ENCODE peak calls at places on chromosomes 3 and 15, in nine cellular contexts. V is activated T-helper 1 cell treated with Interleukin-2 at 50 U/mL for 16 hours; Z is epithelial cell of prostate; F is aorta; P is caudate nucleus; H is NCI-H1436 treated with DMSO at 0.1 percent for 48 hours; C is NCI-H2081; K is NB4; X is activated T-helper 2 cell treated with anti-CD3 and anti-CD28 coated beads, Interferon-gamma antibody, Interleukin-2, Interleukin-4, amounts not matched to agents 10 μg/mL and 5 μg/mL and 100 μg/mL, durations not matched to agents 14 hours and 24 hours and 36 hours. I is an unnamed sample.

GRCh38 chr3:40631341-40631995 is 106.7 kb downstream of the ZNF621 start:
- DNase-seq in Z (peak; percentile 16), K (no peak), C (no peak), V (no peak), P (no peak), F (no peak), X (no peak), H (no peak), I (no peak)

GRCh38 chr3:24294150-24294549 is 200.5 kb downstream of the THRB start:
- DNase-seq in C (no peak), X (no peak), H (no peak), V (no peak), P (no peak), Z (no peak), F (no peak), K (no peak), I (no peak)

GRCh38 chr3:142106536-142106935 is 42.8 kb downstream of the TFDP2 start:
- DNase-seq in C (no peak), P (no peak), Z (no peak), X (no peak), F (no peak), V (no peak), H (no peak), K (no peak), I (no peak)

GRCh38 chr3:38157562-38157961 is 7.8 kb upstream of the OXSR1 start:
- DNase-seq in H (no peak), V (no peak), K (no peak), F (no peak), Z (no peak), X (no peak), C (no peak), P (no peak), I (no peak)

GRCh38 chr15:98169551-98169950 is 209.0 kb downstream of the ARRDC4 start:
- DNase-seq in K (no peak), V (no peak), X (peak; percentile 15), H (no peak), P (no peak), F (no peak), C (no peak), Z (no peak), I (no peak)

GRCh38 chr15:92521624-92522008 is 127.9 kb downstream of the ST8SIA2 start:
- DNase-seq in F (peak; percentile 83), K (peak; percentile 71), P (peak; percentile 66), H (no peak), V (no peak), X (peak; percentile 21), C (peak; percentile 70), Z (peak; percentile 18), I (peak; percentile 52)

GRCh38 chr3:57706462-57706861 is 13.6 kb upstream of the DENND6A start:
- DNase-seq in K (no peak), C (no peak), V (no peak), P (no peak), Z (peak; percentile 98), F (no peak), X (no peak), H (no peak), I (no peak)

GRCh38 chr3:62109534-62109933 is 263.8 kb downstream of the FEZF2 start:
- DNase-seq in V (no peak), F (peak; percentile 75), C (no peak), X (no peak), H (no peak), P (no peak), Z (no peak), K (no peak), I (no peak)

GRCh38 chr15:51094606-51095569 is at the start of gene TNFAIP8L3:
- DNase-seq in H (no peak), C (no peak), P (no peak), Z (no peak), K (peak; percentile 39), X (no peak), V (no peak), F (peak; percentile 66), I (no peak)

GRCh38 chr3:114350690-114351089 is 56.9 kb downstream of the TIGIT start:
- DNase-seq in P (no peak), F (no peak), Z (no peak), X (no peak), C (no peak), K (no peak), H (no peak), V (no peak), I (no peak)

GRCh38 chr3:146542179-146542578 is 2.2 kb downstream of the PLSCR1 start:
- DNase-seq in F (peak; percentile 50), C (no peak), X (no peak), H (no peak), V (no peak), K (peak; percentile 64), Z (no peak), P (no peak), I (no peak)

GRCh38 chr3:157239082-157239704 is 79.2 kb upstream of the CCNL1 start:
- DNase-seq in K (peak; percentile 74), X (peak; percentile 57), C (peak; percentile 72), V (peak; percentile 38), H (no peak), P (peak; percentile 41), F (peak; percentile 70), Z (no peak), I (peak; percentile 79)

GRCh38 chr3:24678441-24678865 is 183.8 kb upstream of the THRB start:
- DNase-seq in V (no peak), P (no peak), K (peak; percentile 93), C (no peak), Z (peak; percentile 74), F (no peak), H (no peak), X (peak; percentile 12), I (no peak)

GRCh38 chr3:4584537-4585249 is 91.5 kb downstream of the ITPR1 start:
- DNase-seq in X (no peak), V (no peak), K (peak; percentile 62), P (peak; percentile 45), Z (no peak), H (no peak), C (no peak), F (peak; percentile 54), I (no peak)

GRCh38 chr3:126753191-126754160 is 49.4 kb downstream of the CHCHD6 start:
- DNase-seq in X (no peak), Z (peak; percentile 60), C (no peak), F (no peak), V (no peak), H (no peak), P (no peak), K (no peak), I (peak; percentile 76)

GRCh38 chr3:31462050-31462569 is 70.6 kb upstream of the STT3B start:
- DNase-seq in V (peak; percentile 5), X (no peak), K (peak; percentile 76), H (no peak), C (no peak), F (no peak), P (no peak), Z (no peak), I (no peak)

GRCh38 chr15:45265506-45265905 is 13.5 kb downstream of the SLC28A2 start:
- DNase-seq in K (no peak), H (no peak), C (no peak), X (no peak), V (no peak), P (no peak), F (no peak), Z (peak; percentile 52), I (no peak)

GRCh38 chr15:81097893-81098280 is 36.2 kb upstream of the CFAP161 start:
- DNase-seq in H (no peak), Z (no peak), C (no peak), F (no peak), K (no peak), V (no peak), X (no peak), P (no peak), I (no peak)

GRCh38 chr15:88776646-88777045 is 26.6 kb upstream of the ACAN start:
- DNase-seq in F (no peak), X (no peak), C (no peak), H (no peak), Z (no peak), K (no peak), V (no peak), P (peak; percentile 39), I (no peak)

GRCh38 chr3:160180581-160181216 is 44.5 kb upstream of the C3orf80 start:
- DNase-seq in H (no peak), F (peak; percentile 49), P (no peak), V (no peak), K (peak; percentile 46), X (no peak), Z (no peak), C (peak; percentile 53), I (no peak)

GRCh38 chr3:78741066-78741645 is 1026.6 kb downstream of the ROBO1 start:
- DNase-seq in Z (no peak), K (peak; percentile 14), F (no peak), X (no peak), H (no peak), C (no peak), V (no peak), P (no peak), I (no peak)

I was measured in lower lobe of right lung.